ENCODE peak calls at places on chromosomes 7 and 10, in seven cellular contexts. G, H, J, U, X, L and M are unnamed samples.

GRCh38 chr7:94580601-94581000 is 71.0 kb downstream of the CASD1 start:
- DNase-seq in X (no peak), J (peak; percentile 26), L (no peak), H (no peak), G (no peak), U (no peak), M (no peak)

GRCh38 chr10:86265877-86266259 is 100.7 kb downstream of the GRID1 start:
- DNase-seq in X (no peak), L (no peak), G (no peak), H (no peak), U (no peak), J (no peak), M (no peak)

GRCh38 chr10:31935678-31936077 is 7.0 kb upstream of the ARHGAP12 start:
- DNase-seq in L (no peak), J (no peak), U (no peak), X (no peak), G (no peak), H (no peak), M (no peak)

GRCh38 chr7:92874567-92874966 is 38.2 kb upstream of the CDK6 start:
- DNase-seq in U (no peak), G (no peak), J (no peak), X (no peak), L (no peak), H (no peak), M (no peak)

GRCh38 chr7:137875746-137876145 is 29.0 kb upstream of the DGKI start:
- DNase-seq in L (no peak), J (no peak), U (no peak), H (no peak), G (no peak), X (no peak), M (no peak)

GRCh38 chr10:117226813-117227451 is 14.0 kb upstream of the SLC18A2 start:
- DNase-seq in J (no peak), L (no peak), X (no peak), H (peak; percentile 53), U (no peak), G (peak; percentile 43), M (no peak)

GRCh38 chr7:43905954-43906326 is 456 bp downstream of the URGCP start:
- DNase-seq in J (no peak), X (no peak), L (no peak), G (peak; percentile 38), U (no peak), H (peak; percentile 69), M (no peak)

GRCh38 chr10:131642966-131643365 is 257.8 kb upstream of the PPP2R2D start:
- DNase-seq in H (no peak), J (no peak), U (no peak), L (no peak), X (no peak), G (no peak), M (no peak)

GRCh38 chr10:49616421-49617230 is 2.8 kb downstream of the CHAT start:
- DNase-seq in G (no peak), U (peak; percentile 11), L (no peak), J (no peak), X (no peak), H (no peak), M (no peak)

GRCh38 chr7:139913006-139913405 is 83.9 kb downstream of the TBXAS1 start:
- DNase-seq in U (no peak), H (no peak), X (no peak), J (no peak), G (no peak), L (no peak), M (no peak)

GRCh38 chr10:491667-492424 is 197.6 kb downstream of the DIP2C start:
- DNase-seq in L (no peak), H (no peak), U (no peak), X (no peak), J (no peak), G (no peak), M (no peak)

GRCh38 chr10:62433181-62433692 is 59.1 kb downstream of the ZNF365 start:
- DNase-seq in H (peak; percentile 39), X (no peak), L (no peak), U (no peak), G (no peak), J (peak; percentile 99), M (no peak)

GRCh38 chr10:130371686-130372085 is 235.5 kb downstream of the GLRX3 start:
- DNase-seq in L (no peak), J (no peak), H (no peak), G (no peak), U (no peak), X (no peak), M (no peak)

GRCh38 chr7:140416560-140416959 is 12.7 kb downstream of the RAB19 start:
- DNase-seq in G (peak; percentile 68), U (no peak), X (no peak), H (no peak), L (no peak), J (no peak), M (no peak)

GRCh38 chr7:155071916-155072315 is 1.8 kb downstream of the HTR5A start:
- DNase-seq in X (no peak), L (no peak), J (no peak), U (no peak), G (no peak), H (no peak), M (no peak)

GRCh38 chr7:63080831-63081230 is 917.8 kb upstream of the ZNF722 start:
- DNase-seq in J (no peak), U (no peak), H (no peak), L (no peak), X (no peak), G (no peak), M (no peak)

GRCh38 chr7:85474234-85474633 is 287.4 kb upstream of the SEMA3D start:
- DNase-seq in L (no peak), J (no peak), X (no peak), U (no peak), G (no peak), H (no peak), M (no peak)

GRCh38 chr10:3955954-3956617 is 171.1 kb upstream of the KLF6 start:
- DNase-seq in G (peak; percentile 14), L (no peak), U (no peak), X (no peak), J (no peak), H (no peak), M (no peak)

DNA sequence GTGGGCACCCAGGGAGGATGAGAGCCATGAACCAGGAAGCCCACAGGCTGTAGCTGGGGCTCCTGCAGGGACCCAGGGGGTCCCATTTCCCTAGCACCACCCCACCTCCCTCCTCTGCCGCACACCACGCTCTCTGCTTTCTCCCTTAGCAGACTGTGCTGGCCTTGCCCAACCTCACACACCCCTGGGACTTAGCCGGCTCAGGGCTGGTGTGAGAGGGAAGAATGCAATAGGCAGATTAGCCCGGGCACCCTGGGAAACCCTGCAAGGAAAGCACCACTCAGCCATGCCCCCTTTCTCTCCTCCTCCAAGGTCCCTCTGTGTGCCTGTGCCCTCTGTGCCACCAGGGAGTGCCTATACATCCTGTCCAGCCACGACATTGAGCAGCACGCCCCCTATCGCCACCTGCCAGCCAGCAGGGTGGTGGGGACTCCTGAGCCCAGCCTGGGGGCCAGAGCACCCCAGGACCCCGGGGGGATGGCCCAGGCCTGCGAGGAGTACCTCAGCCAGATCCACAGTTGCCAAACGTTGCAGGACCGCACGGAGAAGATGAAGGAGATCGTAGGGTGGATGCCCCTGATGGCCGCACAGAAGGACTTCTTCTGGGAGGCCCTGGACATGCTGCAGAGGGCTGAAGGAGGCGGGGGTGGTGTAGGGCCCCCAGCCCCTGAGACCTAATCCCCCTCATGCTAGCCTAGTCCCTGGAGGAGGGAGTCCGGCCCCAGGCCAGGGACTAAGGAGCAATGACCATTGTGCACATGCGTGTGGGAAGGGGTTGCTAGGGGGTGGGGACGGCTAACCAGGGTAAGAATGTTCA is 1.7 kb upstream of the PCOLCE start:
- DNase-seq in J (no peak), G (no peak), H (no peak), U (no peak), L (no peak), X (no peak), M (no peak)
- TF ChIP-seq CTCF in J (no peak), G (no peak), H (no peak), U (no peak), L (no peak), X (no peak), M (no peak)

DNA sequence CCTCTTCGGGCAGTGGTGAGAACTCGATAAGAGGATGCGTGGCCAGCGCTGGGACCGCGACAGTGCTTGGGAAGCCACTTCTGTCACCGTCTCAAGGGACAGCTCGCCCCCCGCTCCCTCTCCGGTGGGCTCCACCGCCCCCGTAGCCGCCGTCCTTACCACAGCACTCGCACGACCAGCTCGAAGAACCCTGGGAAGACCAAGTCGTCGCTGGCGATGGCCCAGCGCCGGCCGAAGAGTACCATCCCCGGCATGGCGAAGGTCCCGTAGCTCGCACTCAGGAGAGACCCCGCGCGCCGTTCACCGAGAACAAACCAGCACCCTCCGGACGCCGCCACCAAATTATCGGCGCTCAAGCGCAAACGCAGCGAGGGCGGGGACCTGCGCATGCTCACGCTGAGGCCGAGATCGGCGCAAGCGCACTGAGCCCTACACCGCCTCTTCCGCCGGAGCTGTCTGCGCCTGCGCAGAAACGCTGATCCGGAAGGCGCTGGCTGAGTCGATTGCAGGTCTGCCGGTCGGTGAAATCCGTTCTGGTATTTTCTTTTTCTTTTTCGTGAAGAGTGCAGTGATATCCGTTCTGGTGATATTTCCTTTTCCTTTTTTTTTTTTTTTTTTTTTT is at the start of gene DAGLB:
- DNase-seq in U (peak; percentile 93), X (peak; percentile 98), J (peak; percentile 50), H (peak; percentile 99), L (peak; percentile 95), G (peak; percentile 94), M (peak; percentile 96)
- TF ChIP-seq CTCF in U (no peak), X (no peak), J (no peak), H (no peak), L (no peak), G (no peak), M (no peak)

GRCh38 chr7:45984386-45985295 is 63.6 kb upstream of the IGFBP3 start:
- DNase-seq in H (no peak), U (no peak), L (no peak), J (no peak), G (no peak), X (no peak), M (no peak)
- TF ChIP-seq CTCF in H (no peak), U (no peak), L (no peak), J (no peak), G (no peak), X (no peak), M (no peak)

GRCh38 chr7:28490831-28491230 is 78.5 kb downstream of the CREB5 start:
- DNase-seq in U (no peak), X (no peak), J (no peak), G (no peak), H (no peak), L (no peak), M (no peak)

GRCh38 chr7:28483868-28484267 is 71.5 kb downstream of the CREB5 start:
- DNase-seq in H (no peak), J (peak; percentile 68), U (no peak), L (no peak), X (no peak), G (no peak), M (no peak)

GRCh38 chr7:28484276-28484675 is 72.0 kb downstream of the CREB5 start:
- DNase-seq in U (no peak), J (no peak), G (no peak), X (no peak), H (no peak), L (no peak), M (no peak)

GRCh38 chr7:28488061-28488791 is 75.9 kb downstream of the CREB5 start:
- DNase-seq in L (no peak), G (no peak), J (no peak), X (no peak), H (no peak), U (no peak), M (no peak)

GRCh38 chr7:28487487-28487886 is 75.2 kb downstream of the CREB5 start:
- DNase-seq in U (no peak), G (no peak), X (no peak), H (no peak), J (no peak), L (no peak), M (no peak)
- TF ChIP-seq CTCF in U (no peak), G (no peak), X (no peak), H (no peak), J (no peak), L (no peak), M (no peak)